ENCODE peak calls at places on chromosomes 1 and 21, in four cellular contexts. S, F, A and B are unnamed samples.

GRCh38 chr21:34510148-34511142 is 1.6 kb downstream of the KCNE1 start:
- DNase-seq in S (peak), F (no peak), A (peak), B (peak)

GRCh38 chr1:221902961-221903360 is 161.1 kb upstream of the DUSP10 start:
- DNase-seq in A (no peak), F (no peak), S (no peak), B (no peak)

GRCh38 chr1:24586970-24587820 is 31.3 kb downstream of the NCMAP start:
- DNase-seq in S (peak), A (peak), F (no peak), B (peak)

GRCh38 chr1:164562947-164563346 is 4.0 kb downstream of the PBX1 start:
- DNase-seq in S (no peak), F (no peak), A (no peak), B (no peak)

GRCh38 chr1:29105822-29106221 is 17.9 kb downstream of the TMEM200B start:
- DNase-seq in F (no peak), S (no peak), A (peak), B (no peak)

GRCh38 chr1:203325418-203326091 is 20.2 kb downstream of the BTG2 start:
- DNase-seq in A (no peak), F (no peak), S (no peak), B (no peak)

GRCh38 chr1:8794605-8795004 is 22.8 kb downstream of the RERE start:
- DNase-seq in A (no peak), F (no peak), S (no peak), B (no peak)

GRCh38 chr1:203448521-203449061 is 27.0 kb upstream of the PRELP start:
- DNase-seq in A (no peak), F (no peak), S (no peak), B (no peak)

GRCh38 chr21:36199021-36199420 is 42.4 kb downstream of the DOP1B start:
- DNase-seq in F (no peak), A (no peak), S (no peak), B (no peak)

GRCh38 chr1:231162300-231162969 is 577 bp downstream of the TRIM67 start:
- DNase-seq in S (peak), A (peak), F (no peak), B (peak)

GRCh38 chr1:24248859-24249258 is 61.8 kb upstream of the IFNLR1 start:
- DNase-seq in F (no peak), A (no peak), S (peak), B (no peak)

GRCh38 chr1:17922833-17923232 is 167.7 kb downstream of the ACTL8 start:
- DNase-seq in S (peak), A (peak), F (no peak), B (peak)

GRCh38 chr1:193157360-193157759 is 29.1 kb downstream of the B3GALT2 start:
- DNase-seq in F (no peak), A (no peak), S (no peak), B (no peak)

GRCh38 chr1:70134148-70134547 is 71.2 kb downstream of the LRRC40 start:
- DNase-seq in F (no peak), A (no peak), S (no peak), B (no peak)

GRCh38 chr1:4336507-4336906 is 317.9 kb upstream of the AJAP1 start:
- DNase-seq in A (no peak), F (no peak), S (no peak), B (no peak)

GRCh38 chr21:32523463-32523862 is 61.9 kb downstream of the TCP10L start:
- DNase-seq in A (no peak), F (no peak), S (no peak), B (no peak)

GRCh38 chr1:45518910-45519309 is 2.8 kb downstream of the PRDX1 start:
- DNase-seq in A (no peak), F (no peak), S (no peak), B (no peak)

GRCh38 chr1:248000169-248000568 is 13.3 kb upstream of the OR2L5 start:
- DNase-seq in F (no peak), S (no peak), A (no peak), B (no peak)

GRCh38 chr1:89523597-89524368 is 846 bp upstream of the LRRC8B start:
- DNase-seq in F (no peak), S (peak), A (peak), B (peak)

GRCh38 chr1:190140644-190141043 is 337.0 kb downstream of the BRINP3 start:
- DNase-seq in F (no peak), A (no peak), S (no peak), B (no peak)

GRCh38 chr1:10387611-10388386 is 11.1 kb upstream of the PGD start:
- DNase-seq in A (no peak), F (peak), S (peak), B (no peak)

GRCh38 chr21:46518983-46519583 is 60.4 kb downstream of the DIP2A start:
- DNase-seq in S (peak), F (no peak), A (no peak), B (no peak)

GRCh38 chr1:216559359-216559758 is 136.1 kb upstream of the USH2A start:
- DNase-seq in F (no peak), A (no peak), S (no peak), B (no peak)

GRCh38 chr1:216560527-216560926 is 137.3 kb upstream of the USH2A start:
- DNase-seq in F (no peak), A (no peak), S (no peak), B (no peak)

GRCh38 chr1:216566809-216567208 is 143.6 kb upstream of the USH2A start:
- DNase-seq in S (no peak), F (no peak), A (no peak), B (peak)

GRCh38 chr1:216563096-216563495 is 139.8 kb upstream of the USH2A start:
- DNase-seq in F (no peak), S (no peak), A (no peak), B (no peak)

GRCh38 chr1:216562383-216562782 is 139.1 kb upstream of the USH2A start:
- DNase-seq in F (no peak), S (no peak), A (no peak), B (no peak)
- TF ChIP-seq BHLHE40 in F (no peak), S (no peak), A (no peak), B (no peak)

DNA sequence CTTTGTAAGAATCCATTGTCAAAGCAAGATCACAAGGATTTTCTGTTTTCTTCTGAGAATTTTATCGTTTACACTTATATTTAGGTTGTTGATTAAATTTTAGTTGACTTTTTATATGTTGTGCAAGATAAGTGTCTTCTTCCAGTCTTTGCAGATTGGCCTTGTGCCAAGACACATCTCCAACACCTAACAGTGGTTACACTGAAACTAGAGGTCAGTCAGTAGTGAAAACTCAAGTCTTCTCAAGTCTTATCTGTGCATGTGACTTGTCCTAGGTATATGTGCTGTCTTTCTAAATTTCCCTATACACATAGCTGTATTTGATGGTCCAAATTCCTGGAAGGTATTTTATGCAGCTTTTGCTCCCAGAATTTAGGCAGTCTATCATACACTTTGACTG is 1183.2 kb upstream of the B3GALT2 start:
- DNase-seq in A (no peak), S (no peak), F (no peak), B (no peak)
- TF ChIP-seq TARDBP in A (no peak), S (no peak), F (no peak), B (no peak)

GRCh38 chr1:243507001-243507671 is 251.3 kb downstream of the SDCCAG8 start:
- DNase-seq in F (no peak), A (no peak), S (no peak), B (no peak)

GRCh38 chr1:243507672-243508302 is 251.9 kb downstream of the SDCCAG8 start:
- DNase-seq in S (no peak), A (no peak), F (no peak), B (no peak)

GRCh38 chr1:243508964-243509363 is 253.1 kb downstream of the SDCCAG8 start:
- DNase-seq in F (no peak), A (no peak), S (no peak), B (no peak)

GRCh38 chr1:243505986-243506689 is 250.3 kb downstream of the SDCCAG8 start:
- DNase-seq in S (peak), A (peak), F (no peak), B (no peak)

DNA sequence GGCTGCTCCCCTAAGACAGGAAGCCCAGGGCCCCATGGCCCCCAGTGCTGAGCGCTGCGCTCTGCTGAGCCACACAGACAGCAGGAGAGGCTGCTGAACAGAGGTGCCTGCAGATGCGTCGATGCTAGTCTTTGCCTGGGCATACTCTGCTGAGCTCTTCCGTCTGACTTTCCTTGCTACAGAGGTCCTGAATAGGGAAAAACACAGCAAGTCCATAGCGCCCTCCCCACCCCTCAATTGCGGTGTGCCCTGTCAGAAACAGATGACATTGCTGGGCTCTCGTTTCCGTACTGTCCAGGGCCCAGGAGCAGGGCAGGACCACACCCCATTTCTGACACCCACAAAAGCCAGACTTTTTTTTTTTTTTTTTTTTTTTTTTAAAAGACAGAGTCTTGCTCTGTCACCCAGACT is 252.5 kb downstream of the SDCCAG8 start:
- DNase-seq in A (no peak), S (no peak), F (no peak), B (no peak)
- TF ChIP-seq BHLHE40 in A (no peak), S (no peak), F (no peak), B (no peak)

DNA sequence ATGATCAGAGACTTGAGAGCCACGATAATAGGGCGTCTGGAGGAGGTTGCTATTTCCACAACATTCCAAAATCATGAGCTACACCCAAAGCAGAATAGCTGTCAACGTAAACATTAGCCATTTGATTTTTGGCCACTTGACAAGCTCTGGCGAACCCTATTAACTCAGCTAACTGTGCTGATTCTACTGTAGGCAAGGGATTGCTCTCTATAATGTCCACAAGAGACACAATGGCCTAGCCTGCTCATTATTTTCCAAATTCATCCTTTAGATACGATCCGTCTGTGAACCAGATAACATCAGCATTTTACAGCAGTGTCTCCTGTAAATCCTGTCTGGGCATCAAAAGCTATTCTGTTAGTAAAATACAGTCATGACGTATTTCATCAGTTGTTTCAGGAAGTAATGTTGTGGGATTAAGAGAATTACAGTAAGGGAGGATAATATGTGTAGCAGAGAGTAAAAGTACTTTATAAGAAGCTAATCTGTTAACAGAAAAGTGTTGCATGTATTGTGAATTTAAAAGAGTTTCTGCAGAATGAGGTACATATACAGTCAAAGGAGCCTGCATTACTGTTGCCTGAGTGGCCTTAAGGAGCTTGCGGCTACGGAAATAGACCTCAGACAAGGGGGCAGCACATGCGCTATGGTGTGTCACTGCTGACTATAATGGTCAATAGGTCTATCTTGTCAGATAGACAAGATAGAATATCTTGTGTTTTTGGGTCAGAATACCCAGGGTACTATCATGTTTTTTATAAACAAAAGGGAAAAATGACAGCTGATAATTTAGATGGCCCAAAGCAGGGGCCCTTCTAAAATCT is 44.9 kb upstream of the TINAGL1 start:
- DNase-seq in F (no peak), S (no peak), A (no peak), B (no peak)
- TF ChIP-seq TARDBP in F (no peak), S (no peak), A (no peak), B (no peak)

GRCh38 chr21:29033871-29034270 is 9.4 kb downstream of the USP16 start:
- DNase-seq in A (no peak), S (no peak), F (no peak), B (no peak)
- TF ChIP-seq BHLHE40 in A (no peak), S (no peak), F (no peak), B (no peak)

GRCh38 chr1:234617986-234618725 is 8.2 kb upstream of the IRF2BP2 start:
- DNase-seq in F (no peak), S (no peak), A (peak), B (no peak)
- TF ChIP-seq TARDBP in F (no peak), S (no peak), A (no peak), B (no peak)